ENCODE peak calls at places on chromosomes 16 and 17, in six cellular contexts. R, M, D, B, O and X are unnamed samples.

GRCh38 chr16:81405702-81406113 is 38.9 kb upstream of the CMIP start:
- DNase-seq in B (peak; percentile 94), R (peak; percentile 88), D (peak; percentile 69), O (peak; percentile 90), M (no peak), X (no peak)

GRCh38 chr17:74288785-74289184 is 14.8 kb downstream of the DNAI2 start:
- DNase-seq in O (no peak), B (no peak), D (no peak), M (no peak), R (no peak), X (no peak)

GRCh38 chr17:42436401-42436800 is 13.3 kb upstream of the CAVIN1 start:
- DNase-seq in D (no peak), B (peak; percentile 98), R (peak; percentile 66), M (peak; percentile 68), O (no peak), X (no peak)

GRCh38 chr17:2502911-2503580 is 8.6 kb downstream of the METTL16 start:
- DNase-seq in D (no peak), O (no peak), B (no peak), R (no peak), M (no peak), X (no peak)

GRCh38 chr17:44363613-44364159 is at the start of gene FAM171A2:
- DNase-seq in M (peak; percentile 48), B (peak; percentile 56), R (peak; percentile 89), O (no peak), D (peak; percentile 85), X (no peak)

GRCh38 chr17:79183221-79184158 is 108.9 kb downstream of the ENGASE start:
- DNase-seq in B (no peak), R (peak; percentile 41), O (no peak), M (no peak), D (peak; percentile 92), X (no peak)

GRCh38 chr16:52812945-52813556 is 239.6 kb downstream of the CHD9NB start:
- DNase-seq in B (peak; percentile 5), D (no peak), O (peak; percentile 10), M (no peak), R (peak; percentile 9), X (no peak)

GRCh38 chr16:52050418-52050817 is 496.5 kb downstream of the TOX3 start:
- DNase-seq in M (no peak), O (no peak), B (no peak), R (peak; percentile 19), D (no peak), X (no peak)

GRCh38 chr17:11035681-11036080 is 197.8 kb upstream of the PIRT start:
- DNase-seq in R (no peak), D (no peak), B (no peak), O (no peak), M (no peak), X (no peak)

GRCh38 chr16:21301168-21301894 is 23.2 kb upstream of the CRYM start:
- DNase-seq in D (peak; percentile 81), R (peak; percentile 85), M (peak; percentile 72), O (peak; percentile 80), B (peak; percentile 79), X (peak; percentile 93)

GRCh38 chr16:12260647-12261262 is 284.2 kb downstream of the SNX29 start:
- DNase-seq in D (peak; percentile 93), M (peak; percentile 40), R (peak; percentile 76), B (no peak), O (no peak), X (no peak)

GRCh38 chr16:84532299-84532724 is 27.9 kb upstream of the MEAK7 start:
- DNase-seq in B (peak; percentile 93), O (peak; percentile 55), R (peak; percentile 54), M (peak; percentile 76), D (peak; percentile 90), X (no peak)

GRCh38 chr17:82310877-82311276 is 6.5 kb downstream of the CD7 start:
- DNase-seq in R (no peak), B (no peak), O (no peak), M (no peak), D (no peak), X (no peak)

GRCh38 chr16:71537643-71538042 is 11.4 kb downstream of the CHST4 start:
- DNase-seq in D (peak; percentile 82), B (peak; percentile 33), O (no peak), M (no peak), R (peak; percentile 73), X (peak; percentile 44)

GRCh38 chr17:1730345-1731193 is 6.1 kb downstream of the WDR81 start:
- DNase-seq in D (no peak), B (no peak), O (no peak), M (peak; percentile 89), R (peak; percentile 69), X (peak; percentile 52)

GRCh38 chr17:27494192-27495091 is 38.2 kb downstream of the KSR1 start:
- DNase-seq in O (no peak), R (peak; percentile 87), M (peak; percentile 77), D (peak; percentile 64), B (peak; percentile 30), X (peak; percentile 93)

GRCh38 chr17:41610965-41611640 is 1.5 kb downstream of the KRT16 start:
- DNase-seq in D (no peak), B (no peak), R (no peak), M (no peak), O (no peak), X (no peak)

GRCh38 chr17:967122-967521 is 12.5 kb downstream of the NXN start:
- DNase-seq in D (no peak), B (no peak), O (no peak), R (no peak), M (no peak), X (no peak)

GRCh38 chr16:15954814-15955151 is 5.4 kb downstream of the ABCC1 start:
- DNase-seq in R (no peak), D (no peak), O (no peak), B (no peak), M (no peak), X (no peak)

GRCh38 chr16:85225291-85225690 is 113.0 kb upstream of the CIBAR2 start:
- DNase-seq in M (no peak), D (no peak), O (no peak), B (no peak), R (no peak), X (no peak)

GRCh38 chr16:88773812-88774291 is 11.2 kb downstream of the PIEZO1 start:
- DNase-seq in M (peak; percentile 82), B (peak; percentile 56), R (peak; percentile 89), O (no peak), D (peak; percentile 51), X (peak; percentile 63)

GRCh38 chr17:27577124-27577761 is 53.7 kb upstream of the LGALS9 start:
- DNase-seq in M (no peak), R (peak; percentile 68), O (no peak), D (no peak), B (peak; percentile 35), X (no peak)

DNA sequence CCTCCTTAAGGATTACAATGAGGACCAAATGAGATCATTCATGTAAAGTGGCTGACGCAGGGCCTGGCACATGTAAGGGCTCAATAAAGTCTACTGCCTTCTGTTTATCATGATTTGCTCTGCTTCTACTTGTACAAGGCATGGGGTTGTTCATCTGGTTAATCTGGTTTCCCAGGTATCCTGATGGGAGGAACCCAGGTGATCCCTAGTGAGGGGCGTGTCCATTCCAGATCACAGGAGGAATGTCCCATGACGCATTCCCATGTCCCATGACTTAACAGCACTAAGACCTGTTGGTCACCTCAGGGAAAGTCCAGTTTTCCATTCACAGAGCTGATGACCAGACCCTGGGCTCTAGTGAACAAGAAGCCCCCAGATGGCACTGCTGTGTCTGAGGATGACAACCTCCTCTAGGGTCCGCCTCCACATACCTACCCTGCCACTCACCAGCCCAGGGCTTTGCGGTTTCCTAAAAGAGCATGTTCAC is 11.5 kb upstream of the TPPP3 start:
- DNase-seq in O (no peak), D (no peak), B (no peak), M (no peak), R (peak; percentile 93), X (peak; percentile 91)
- H3K27ac ChIP-seq in O (no peak overlapping the region), D (no peak overlapping the region), B (no peak overlapping the region), M (no peak overlapping the region), R (peak overlapping the region; percentile 96), X (peak overlapping the region; percentile 79)

DNA sequence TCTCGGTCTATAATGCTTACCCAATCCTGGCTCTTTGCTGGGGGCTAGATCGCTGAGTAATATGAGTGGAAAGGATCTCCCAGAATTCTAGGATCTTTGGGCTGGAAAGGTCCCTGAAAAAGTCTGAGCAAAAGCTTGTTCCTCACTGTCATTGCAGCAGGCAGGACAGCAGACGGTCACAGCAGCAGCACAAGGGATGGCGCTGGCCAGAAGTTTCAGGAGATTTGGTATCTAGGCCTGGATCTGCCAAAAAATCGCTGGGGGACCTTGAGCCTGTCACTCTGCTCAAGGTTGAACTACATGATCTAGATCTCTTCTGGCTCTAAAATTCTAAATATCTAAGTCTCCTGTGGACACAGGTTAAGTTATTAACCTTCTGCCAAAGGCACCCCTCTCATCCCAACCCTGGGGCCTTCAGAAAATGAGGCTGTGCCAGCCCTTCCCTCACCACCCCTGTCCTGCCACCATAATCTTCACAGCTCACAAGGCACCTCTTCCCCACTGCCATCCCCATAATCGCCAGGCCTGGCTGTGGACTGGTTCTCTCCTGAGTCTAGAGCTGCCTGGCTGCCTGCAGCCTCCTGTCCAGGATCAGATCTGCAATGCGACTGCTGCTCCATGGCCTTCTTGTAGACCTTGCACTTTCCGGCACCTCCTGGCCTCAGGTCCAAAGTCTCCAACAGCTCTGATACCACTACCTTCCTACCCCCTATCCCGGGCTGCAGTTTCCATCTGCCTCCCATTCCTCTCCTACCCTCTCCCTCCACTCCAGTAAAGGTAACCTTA is 10.2 kb downstream of the MYO18A start:
- DNase-seq in D (no peak), M (no peak), O (no peak), B (no peak), R (peak; percentile 38), X (no peak)
- H3K4me1 ChIP-seq in D (no peaks in the 10 kb centered on the region), M (peaks cover 7% of the 10 kb centered on the region), O (peaks cover 10% of the 10 kb centered on the region), B (no peaks in the 10 kb centered on the region), R (peaks cover 14% of the 10 kb centered on the region), X (no peaks in the 10 kb centered on the region)

GRCh38 chr17:56652608-56653007 is 59.1 kb downstream of the NOG start:
- DNase-seq in M (no peak), D (no peak), O (no peak), R (no peak), B (no peak), X (no peak)

GRCh38 chr17:56656961-56657360 is 63.5 kb downstream of the NOG start:
- DNase-seq in B (no peak), M (no peak), D (no peak), O (no peak), R (no peak), X (no peak)

GRCh38 chr17:56648814-56649213 is 55.3 kb downstream of the NOG start:
- DNase-seq in D (no peak), B (no peak), M (no peak), O (no peak), R (no peak), X (no peak)

GRCh38 chr17:56658648-56659047 is 65.1 kb downstream of the NOG start:
- DNase-seq in M (no peak), O (no peak), B (no peak), R (no peak), D (no peak), X (no peak)

DNA sequence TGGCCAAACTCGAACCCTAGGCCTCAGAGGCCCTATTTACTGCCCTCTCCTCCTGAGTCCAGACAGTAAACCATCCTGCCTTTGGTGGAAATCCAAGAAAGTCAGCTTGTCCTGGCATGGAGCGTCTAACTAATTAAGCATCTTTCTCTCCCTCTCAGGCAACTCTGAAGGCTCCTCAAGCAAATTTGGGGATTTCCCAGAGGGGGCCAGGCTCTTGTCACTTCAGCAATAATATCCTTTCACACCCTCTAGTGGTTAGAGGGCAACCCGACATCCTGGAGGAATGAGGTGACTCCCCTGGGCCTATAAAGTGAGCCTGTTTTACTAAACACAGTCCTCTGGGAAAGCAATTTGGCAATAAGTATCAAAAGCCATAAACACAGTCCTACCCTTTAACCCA is 60.4 kb downstream of the NOG start:
- DNase-seq in O (peak; percentile 39), R (peak; percentile 56), M (no peak), D (peak; percentile 93), B (peak; percentile 33), X (no peak)
- TF ChIP-seq CTCF in O (peak; percentile 79), R (peak; percentile 49), M (peak; percentile 21), D (peak; percentile 82), B (peak; percentile 33), X (no peak)

GRCh38 chr17:15659663-15660062 is 24.4 kb downstream of the TRIM16 start:
- DNase-seq in D (peak; percentile 27), O (no peak), R (no peak), M (peak; percentile 68), B (peak; percentile 73), X (no peak)
- H3K27ac ChIP-seq in D (no peak overlapping the region), O (no peak overlapping the region), R (peak overlapping the region; percentile 19), M (peak overlapping the region; percentile 76), B (peak overlapping the region; percentile 42), X (no peak overlapping the region)